ENCODE peak calls at places on chromosome 4, in five cellular contexts. V is bronchial epithelial cell; Y is CD8-positive, alpha-beta T cell; S is iPS-NIHi11; E is nephron progenitor cell. K is an unnamed sample.

GRCh38 chr4:82787342-82787741 is 11.3 kb downstream of the SCD5 start:
- DNase-seq in V (peak), Y (no peak), S (no peak), E (no peak), K (no peak)

GRCh38 chr4:159899596-159899995 is 796.7 kb downstream of the RAPGEF2 start:
- DNase-seq in V (no peak), Y (no peak), S (no peak), E (no peak), K (no peak)

GRCh38 chr4:29970626-29971025 is 749.5 kb upstream of the PCDH7 start:
- DNase-seq in V (peak), Y (no peak), S (peak), E (no peak), K (no peak)

GRCh38 chr4:151921371-151921770 is 160.6 kb upstream of the GATB start:
- DNase-seq in V (no peak), Y (no peak), S (no peak), E (no peak), K (no peak)

GRCh38 chr4:69836321-69836720 is 23.6 kb downstream of the SULT1E1 start:
- DNase-seq in V (no peak), Y (no peak), S (no peak), E (no peak), K (no peak)

GRCh38 chr4:16207409-16207808 is 18.9 kb downstream of the TAPT1 start:
- DNase-seq in V (no peak), Y (no peak), S (no peak), E (no peak), K (no peak)

GRCh38 chr4:151184523-151185458 is 85.4 kb downstream of the RPS3A start:
- DNase-seq in V (peak), Y (no peak), S (no peak), E (no peak), K (no peak)

GRCh38 chr4:48801016-48801715 is 21.1 kb upstream of the FRYL start:
- DNase-seq in V (no peak), Y (no peak), S (no peak), E (no peak), K (no peak)

GRCh38 chr4:38730830-38731646 is 51.8 kb downstream of the TLR10 start:
- DNase-seq in V (peak), Y (peak), S (peak), E (peak), K (peak)